ENCODE peak calls at places on chromosomes 4 and X, in four cellular contexts. D is stromal cell of bone marrow, R is PC-3, U is psoas muscle. S is an unnamed sample.
A peak's percentile ranks its signal among the peaks of the same experiment; 100 is the strongest.

GRCh38 chr4:38223801-38224236 is 263.6 kb downstream of the PTTG2 start:
- DNase-seq in D (no peak), R (no peak), U (no peak), S (no peak)

GRCh38 chrX:103919336-103919682 is 43.1 kb upstream of the TMSB15B start:
- DNase-seq in D (no peak), R (peak; percentile 58), U (no peak), S (no peak)

GRCh38 chrX:112819013-112819635 is 21.5 kb downstream of the AMOT start:
- DNase-seq in D (peak; percentile 69), R (no peak), U (no peak), S (peak; percentile 54)

GRCh38 chr4:168516841-168517240 is 20.0 kb downstream of the PALLD start:
- DNase-seq in D (no peak), R (no peak), U (no peak), S (no peak)

GRCh38 chr4:87428979-87429378 is 6.6 kb downstream of the NUDT9 start:
- DNase-seq in D (no peak), R (no peak), U (no peak), S (no peak)

GRCh38 chr4:78876568-78877320 is 62.5 kb downstream of the PAQR3 start:
- DNase-seq in D (no peak), R (no peak), U (no peak), S (no peak)

GRCh38 chrX:28979876-28980275 is 392.6 kb downstream of the IL1RAPL1 start:
- DNase-seq in D (no peak), R (no peak), U (no peak), S (no peak)

GRCh38 chr4:11130195-11130975 is 298.3 kb downstream of the HS3ST1 start:
- DNase-seq in D (peak; percentile 92), R (peak; percentile 51), U (no peak), S (no peak)

GRCh38 chr4:6732441-6733357 is 16.7 kb downstream of the BLOC1S4 start:
- DNase-seq in D (peak; percentile 78), R (peak; percentile 74), U (peak; percentile 82), S (peak; percentile 57)

GRCh38 chr4:184170996-184171395 is 46.7 kb downstream of the ENPP6 start:
- DNase-seq in D (no peak), R (peak; percentile 55), U (no peak), S (no peak)

S was measured in GM04504.